ENCODE peak calls at places on chromosomes 11 and 22, in six cellular contexts. L, V, A, C, F and R are unnamed samples.
A peak's percentile ranks its signal among the peaks of the same experiment; 100 is the strongest.

GRCh38 chr22:22408731-22409696 is 99.5 kb downstream of the ZNF280B start:
- DNase-seq in A (no peak), F (no peak), V (no peak), C (no peak), L (no peak), R (no peak)

GRCh38 chr11:107043242-107043991 is 25.1 kb upstream of the GUCY1A2 start:
- DNase-seq in L (no peak), F (no peak), V (no peak), A (no peak), C (no peak), R (no peak)

GRCh38 chr11:122727101-122727929 is 71.8 kb downstream of the UBASH3B start:
- DNase-seq in V (peak; percentile 25), A (no peak), L (no peak), F (no peak), C (no peak), R (no peak)

GRCh38 chr11:134701564-134702165 is 289.6 kb upstream of the B3GAT1 start:
- DNase-seq in C (no peak), V (no peak), F (no peak), A (no peak), L (no peak), R (no peak)

GRCh38 chr22:19942071-19942885 is 660 bp upstream of the TXNRD2 start:
- DNase-seq in V (no peak), L (no peak), F (no peak), C (no peak), A (peak; percentile 44), R (no peak)

GRCh38 chr22:19271856-19272535 is 19.5 kb downstream of the CLTCL1 start:
- DNase-seq in L (no peak), C (no peak), F (no peak), V (no peak), A (no peak), R (no peak)

GRCh38 chr11:28491431-28491830 is 383.2 kb downstream of the METTL15 start:
- DNase-seq in L (no peak), F (no peak), A (no peak), V (no peak), C (no peak), R (no peak)

GRCh38 chr11:33258631-33259184 is 1.5 kb downstream of the HIPK3 start:
- DNase-seq in A (no peak), L (peak; percentile 46), V (peak; percentile 22), F (no peak), C (no peak), R (no peak)

GRCh38 chr11:762421-763072 is 14.7 kb downstream of the GATD1 start:
- DNase-seq in L (peak; percentile 47), F (peak; percentile 47), A (no peak), V (no peak), C (no peak), R (no peak)

GRCh38 chr22:26610072-26610958 is 7.5 kb downstream of the CRYBB1 start:
- DNase-seq in F (peak; percentile 35), A (peak; percentile 32), C (peak; percentile 70), L (peak; percentile 34), V (peak; percentile 22), R (no peak)

GRCh38 chr11:59223611-59224010 is 10.9 kb upstream of the MPEG1 start:
- DNase-seq in V (no peak), L (no peak), A (no peak), C (no peak), F (no peak), R (no peak)

GRCh38 chr11:95944623-95945022 is 20.7 kb upstream of the MTMR2 start:
- DNase-seq in A (no peak), L (no peak), F (no peak), V (no peak), C (no peak), R (no peak)

GRCh38 chr22:46661221-46661851 is 41.1 kb downstream of the GRAMD4 start:
- DNase-seq in C (peak; percentile 63), A (no peak), L (peak; percentile 62), F (no peak), V (peak; percentile 36), R (peak; percentile 26)

GRCh38 chr22:42926768-42927167 is 69.7 kb upstream of the ARFGAP3 start:
- DNase-seq in V (no peak), C (no peak), L (no peak), A (no peak), F (no peak), R (no peak)

GRCh38 chr11:47641585-47642098 is 717 bp downstream of the MTCH2 start:
- DNase-seq in L (no peak), A (no peak), F (no peak), C (no peak), V (no peak), R (no peak)

GRCh38 chr22:20569059-20570058 is 61.9 kb downstream of the MED15 start:
- DNase-seq in V (peak; percentile 88), A (peak; percentile 44), C (peak; percentile 95), L (no peak), F (peak; percentile 71), R (peak; percentile 82)

GRCh38 chr22:44753189-44754042 is 1.0 kb downstream of the ARHGAP8 start:
- DNase-seq in A (no peak), F (no peak), C (peak; percentile 24), L (peak; percentile 51), V (no peak), R (no peak)

GRCh38 chr22:35961480-35961902 is 67.1 kb downstream of the RBFOX2 start:
- DNase-seq in V (no peak), L (no peak), C (no peak), F (no peak), A (peak; percentile 87), R (no peak)

GRCh38 chr11:88353835-88354496 is 16.4 kb upstream of the CTSC start:
- DNase-seq in F (no peak), V (no peak), L (no peak), A (no peak), C (no peak), R (no peak)

GRCh38 chr22:32796865-32797573 is 4.5 kb upstream of the TIMP3 start:
- DNase-seq in A (peak; percentile 80), C (no peak), L (peak; percentile 69), F (peak; percentile 72), V (peak; percentile 54), R (peak; percentile 34)

GRCh38 chr11:114172871-114173444 is 113.4 kb downstream of the ZBTB16 start:
- DNase-seq in A (peak; percentile 67), V (no peak), F (no peak), C (no peak), L (no peak), R (no peak)

DNA sequence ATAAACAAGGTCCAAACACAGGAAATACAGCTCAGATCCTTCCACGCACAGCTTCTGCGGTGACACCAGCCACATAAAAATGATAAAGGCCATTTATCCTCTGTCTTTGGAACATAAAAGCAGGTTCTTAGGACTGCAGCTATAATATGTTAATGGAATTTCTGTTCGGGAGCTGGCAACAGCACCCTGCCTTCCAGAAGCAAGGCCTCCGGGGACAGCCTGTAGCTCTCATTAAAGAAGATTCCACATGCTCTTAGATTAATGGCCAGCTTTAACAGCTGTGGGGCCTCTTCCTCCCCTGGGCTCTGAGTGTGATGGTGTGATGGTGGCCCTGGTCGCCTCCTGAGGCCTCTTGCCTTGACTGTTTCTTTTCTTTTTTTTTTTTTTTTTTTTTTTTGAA is 137.3 kb downstream of the CACNA1I start:
- DNase-seq in F (no peak), C (no peak), L (no peak), A (no peak), V (no peak), R (no peak)
- H3K27ac ChIP-seq in F (no peak overlapping the region), C (no peak overlapping the region), L (no peak overlapping the region), A (no peak overlapping the region), V (no peak overlapping the region), R (no peak overlapping the region)

GRCh38 chr22:29879738-29880137 is 3.2 kb upstream of the MTMR3 start:
- DNase-seq in C (no peak), L (no peak), A (no peak), F (no peak), V (no peak), R (no peak)
- H3K27ac ChIP-seq in C (no peak overlapping the region), L (no peak overlapping the region), A (no peak overlapping the region), F (no peak overlapping the region), V (no peak overlapping the region), R (no peak overlapping the region)

GRCh38 chr11:128026596-128026995 is 560.8 kb downstream of the ETS1 start:
- DNase-seq in C (no peak), V (no peak), A (no peak), F (no peak), L (no peak), R (no peak)

GRCh38 chr11:128022007-128022368 is 565.4 kb downstream of the ETS1 start:
- DNase-seq in C (no peak), L (no peak), V (no peak), A (no peak), F (no peak), R (no peak)

GRCh38 chr11:128022761-128023160 is 564.6 kb downstream of the ETS1 start:
- DNase-seq in L (no peak), F (no peak), A (no peak), C (no peak), V (no peak), R (no peak)

GRCh38 chr11:128018692-128019091 is 568.7 kb downstream of the ETS1 start:
- DNase-seq in V (no peak), F (no peak), C (no peak), L (no peak), A (no peak), R (no peak)

GRCh38 chr11:128021304-128022006 is 565.9 kb downstream of the ETS1 start:
- DNase-seq in F (no peak), V (no peak), L (no peak), C (no peak), A (no peak), R (no peak)
- H3K27ac ChIP-seq in F (no peak overlapping the region), V (no peak overlapping the region), L (no peak overlapping the region), C (no peak overlapping the region), A (no peak overlapping the region), R (no peak overlapping the region)

GRCh38 chr11:13214276-13214865 is 63.2 kb upstream of the BMAL1 start:
- DNase-seq in L (no peak), A (no peak), C (no peak), V (no peak), F (no peak), R (no peak)
- H3K27ac ChIP-seq in L (no peak overlapping the region), A (no peak overlapping the region), C (no peak overlapping the region), V (no peak overlapping the region), F (no peak overlapping the region), R (no peak overlapping the region)

DNA sequence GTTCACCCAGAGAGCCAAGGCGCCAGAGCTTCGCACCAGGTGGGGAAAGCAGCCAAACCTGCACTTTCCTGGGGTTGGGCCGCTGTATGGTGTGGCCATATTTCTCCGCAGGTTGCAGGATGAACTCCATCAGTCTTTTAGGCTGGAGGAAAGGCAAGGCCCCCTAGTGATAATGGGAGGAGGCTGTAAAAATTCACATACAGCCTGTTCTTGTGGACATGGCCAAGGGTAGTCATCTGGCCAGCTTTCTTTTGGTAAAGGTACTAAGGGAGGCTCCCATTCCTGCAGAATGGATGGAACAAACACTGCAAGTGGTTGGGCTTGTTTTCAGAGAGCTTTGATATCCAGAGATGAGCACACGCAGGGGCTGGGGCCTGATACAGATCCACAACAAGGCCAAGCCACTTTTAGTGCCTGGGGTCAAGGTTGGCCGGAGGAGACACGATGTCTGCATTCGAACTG is 29.6 kb downstream of the C22orf31 start:
- DNase-seq in A (no peak), C (no peak), V (no peak), F (no peak), L (no peak), R (no peak)
- H3K27ac ChIP-seq in A (peak overlapping the region; percentile 83), C (no peak overlapping the region), V (no peak overlapping the region), F (peak overlapping the region; percentile 91), L (peak overlapping the region; percentile 35), R (no peak overlapping the region)